ENCODE peak calls at places on chromosomes 4 and X, in six cellular contexts. W, S, D, Q, P and Z are unnamed samples.

GRCh38 chrX:119272882-119273806 is 37.1 kb downstream of the PGRMC1 start:
- DNase-seq in S (peak; percentile 89), Q (peak; percentile 36), W (peak; percentile 6), P (no peak), D (peak; percentile 76), Z (no peak)

GRCh38 chr4:141458501-141458900 is 177.9 kb upstream of the IL15 start:
- DNase-seq in S (no peak), D (no peak), W (no peak), Q (no peak), P (no peak), Z (no peak)

GRCh38 chr4:144154044-144154443 is 13.5 kb upstream of the GYPA start:
- DNase-seq in P (no peak), S (no peak), Q (no peak), W (no peak), D (no peak), Z (no peak)

GRCh38 chr4:86043755-86044592 is 315.9 kb downstream of the MAPK10 start:
- DNase-seq in D (no peak), P (peak; percentile 37), S (peak; percentile 63), Q (no peak), W (peak; percentile 20), Z (peak; percentile 28)

GRCh38 chrX:116357317-116357716 is 79.1 kb upstream of the SLC6A14 start:
- DNase-seq in W (no peak), D (no peak), S (no peak), Q (no peak), P (no peak), Z (no peak)

GRCh38 chrX:53940180-53940579 is 104.1 kb downstream of the PHF8 start:
- DNase-seq in D (no peak), W (no peak), P (no peak), S (no peak), Q (no peak), Z (no peak)

GRCh38 chr4:108168213-108168671 is 490 bp downstream of the LEF1 start:
- DNase-seq in W (no peak), D (no peak), Q (no peak), P (no peak), S (no peak), Z (no peak)

GRCh38 chrX:10404435-10404834 is 215.9 kb downstream of the MID1 start:
- DNase-seq in W (no peak), P (no peak), S (no peak), Q (no peak), D (no peak), Z (no peak)

GRCh38 chr4:122341906-122342305 is 36.9 kb upstream of the ADAD1 start:
- DNase-seq in Q (no peak), S (peak; percentile 13), P (no peak), D (no peak), W (no peak), Z (no peak)

GRCh38 chr4:97185233-97185632 is 958.0 kb downstream of the STPG2 start:
- DNase-seq in W (no peak), P (no peak), Q (no peak), S (no peak), D (no peak), Z (no peak)

GRCh38 chr4:38547052-38547451 is 116.9 kb upstream of the KLF3 start:
- DNase-seq in Q (no peak), P (no peak), S (peak; percentile 50), D (no peak), W (no peak), Z (no peak)

GRCh38 chrX:40072246-40072645 is 25.5 kb downstream of the BCOR start:
- DNase-seq in W (no peak), S (no peak), P (no peak), Q (no peak), D (no peak), Z (no peak)

GRCh38 chr4:86452323-86452995 is 92.6 kb upstream of the MAPK10 start:
- DNase-seq in D (no peak), P (no peak), W (no peak), S (no peak), Q (no peak), Z (no peak)

GRCh38 chr4:74424111-74424510 is 20.8 kb upstream of the AREG start:
- DNase-seq in W (no peak), Q (no peak), P (no peak), S (no peak), D (no peak), Z (no peak)

GRCh38 chr4:54215379-54216072 is 13.6 kb upstream of the PDGFRA start:
- DNase-seq in D (no peak), W (no peak), P (no peak), S (peak; percentile 4), Q (no peak), Z (no peak)

GRCh38 chr4:99201687-99202086 is 17.4 kb downstream of the ADH6 start:
- DNase-seq in D (no peak), P (no peak), Q (no peak), W (no peak), S (no peak), Z (no peak)

GRCh38 chr4:162061214-162061613 is 102.6 kb downstream of the FSTL5 start:
- DNase-seq in D (no peak), P (peak; percentile 32), Q (no peak), S (peak; percentile 70), W (no peak), Z (no peak)

GRCh38 chr4:6288342-6288741 is 18.7 kb downstream of the WFS1 start:
- DNase-seq in W (no peak), S (no peak), Q (no peak), D (no peak), P (no peak), Z (no peak)

GRCh38 chrX:133980406-133980805 is 5.0 kb downstream of the GPC3 start:
- DNase-seq in D (no peak), P (no peak), Q (no peak), S (no peak), W (no peak), Z (no peak)

GRCh38 chr4:113476800-113477199 is 284.7 kb downstream of the CAMK2D start:
- DNase-seq in Q (no peak), W (no peak), P (peak; percentile 67), D (no peak), S (no peak), Z (no peak)

GRCh38 chrX:12223650-12224049 is 85.4 kb downstream of the FRMPD4 start:
- DNase-seq in W (no peak), Q (no peak), P (no peak), S (no peak), D (no peak), Z (no peak)

GRCh38 chrX:133794151-133794550 is 191.2 kb downstream of the GPC3 start:
- DNase-seq in Q (no peak), S (no peak), D (no peak), W (no peak), P (no peak), Z (no peak)

GRCh38 chr4:95091272-95091671 is 333.5 kb downstream of the BMPR1B start:
- DNase-seq in P (no peak), D (no peak), W (no peak), Q (no peak), S (no peak), Z (no peak)

GRCh38 chrX:108032944-108033343 is 11.9 kb upstream of the VSIG1 start:
- DNase-seq in D (no peak), W (no peak), S (no peak), P (no peak), Q (no peak), Z (no peak)
- TF ChIP-seq POLR2AphosphoS5 in D (no peak), W (no peak), S (no peak), P (no peak), Q (no peak), Z (no peak)

DNA sequence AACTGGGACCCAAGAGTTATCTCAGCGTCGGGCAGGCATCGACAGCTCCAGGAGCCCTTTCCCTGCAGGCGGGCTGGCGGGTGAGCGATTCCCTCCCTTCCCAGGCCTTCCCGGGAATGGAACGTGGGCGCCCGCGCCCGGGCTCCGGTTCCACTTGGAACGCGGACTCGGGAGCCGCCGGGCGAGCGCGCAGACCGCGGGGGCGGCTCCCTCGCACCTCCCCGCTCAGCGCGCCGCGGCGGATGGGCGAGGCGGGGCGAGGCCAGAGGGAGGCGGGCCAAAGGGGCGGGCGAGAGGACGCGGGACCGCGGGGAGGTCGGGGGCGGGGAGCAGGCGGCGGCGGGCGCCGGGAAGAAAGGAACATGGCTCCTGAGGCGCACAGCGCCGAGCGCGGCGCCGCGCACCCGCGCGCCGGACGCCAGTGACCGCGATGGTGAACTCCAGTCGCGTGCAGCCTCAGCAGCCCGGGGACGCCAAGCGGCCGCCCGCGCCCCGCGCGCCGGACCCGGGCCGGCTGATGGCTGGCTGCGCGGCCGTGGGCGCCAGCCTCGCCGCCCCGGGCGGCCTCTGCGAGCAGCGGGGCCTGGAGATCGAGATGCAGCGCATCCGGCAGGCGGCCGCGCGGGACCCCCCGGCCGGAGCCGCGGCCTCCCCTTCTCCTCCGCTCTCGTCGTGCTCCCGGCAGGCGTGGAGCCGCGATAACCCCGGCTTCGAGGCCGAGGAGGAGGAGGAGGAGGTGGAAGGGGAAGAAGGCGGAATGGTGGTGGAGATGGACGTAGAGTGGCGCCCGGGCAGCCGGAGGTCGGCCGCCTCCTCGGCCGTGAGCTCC is at the start of gene PKD2:
- DNase-seq in Q (peak; percentile 84), D (peak; percentile 97), W (peak; percentile 83), S (peak; percentile 88), P (peak; percentile 32), Z (peak; percentile 76)
- TF ChIP-seq POLR2AphosphoS5 in Q (no peak), D (peak; percentile 48), W (no peak), S (peak; percentile 71), P (peak; percentile 78), Z (no peak)

GRCh38 chrX:136168929-136169735 is 21.8 kb downstream of the FHL1 start:
- DNase-seq in D (no peak), Q (no peak), P (no peak), W (no peak), S (peak; percentile 85), Z (no peak)
- TF ChIP-seq POLR2AphosphoS5 in D (no peak), Q (no peak), P (no peak), W (no peak), S (no peak), Z (no peak)

GRCh38 chr4:72525938-72526337 is 43.1 kb downstream of the ADAMTS3 start:
- DNase-seq in W (no peak), P (no peak), D (no peak), Q (no peak), S (no peak), Z (no peak)
- TF ChIP-seq POLR2AphosphoS5 in W (no peak), P (no peak), D (no peak), Q (no peak), S (no peak), Z (no peak)

DNA sequence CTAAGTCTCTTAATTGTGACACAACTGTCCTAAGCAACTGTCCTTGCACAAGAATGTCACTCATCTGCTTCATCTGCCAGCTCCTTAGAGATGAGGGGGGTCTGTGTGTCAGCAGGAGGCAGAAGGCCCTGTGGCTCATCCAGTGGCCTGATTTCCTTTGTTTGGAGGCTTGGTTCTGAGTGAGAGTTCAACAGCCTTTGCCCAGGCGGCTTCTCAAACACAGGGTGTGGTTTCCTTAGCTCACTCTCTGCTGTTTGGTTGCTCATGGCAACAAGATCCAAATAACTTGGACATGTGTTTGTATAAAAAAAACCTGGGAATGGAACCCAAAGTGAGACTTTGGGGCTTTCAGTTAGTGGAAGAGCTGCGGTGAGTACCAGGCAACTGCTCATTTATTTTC is 46.6 kb downstream of the MAP7D3 start:
- DNase-seq in Q (no peak), P (no peak), W (no peak), D (no peak), S (peak; percentile 37), Z (no peak)
- TF ChIP-seq POLR2AphosphoS5 in Q (no peak), P (no peak), W (no peak), D (peak; percentile 19), S (no peak), Z (no peak)

GRCh38 chr4:2811830-2812599 is 19.1 kb downstream of the SH3BP2 start:
- DNase-seq in Q (peak; percentile 74), P (peak; percentile 16), D (peak; percentile 88), W (no peak), S (peak; percentile 60), Z (no peak)
- TF ChIP-seq POLR2AphosphoS5 in Q (no peak), P (peak; percentile 47), D (peak; percentile 87), W (no peak), S (no peak), Z (no peak)